ENCODE peak calls at places on chromosomes 16 and 17, in five cellular contexts. N is psoas muscle, E is DND-41, D is heart left ventricle, C is trophoblast cell. K is an unnamed sample.
A peak's percentile ranks its signal among the peaks of the same experiment; 100 is the strongest.

GRCh38 chr17:82358467-82359350 is at the start of gene TEX19:
- DNase-seq in D (no peak), E (peak; percentile 94), N (no peak), C (no peak), K (no peak)

GRCh38 chr16:4525634-4526277 is 12.8 kb downstream of the CDIP1 start:
- DNase-seq in D (no peak), E (no peak), N (no peak), C (no peak), K (no peak)

GRCh38 chr17:34639706-34640425 is 60.5 kb downstream of the TMEM132E start:
- DNase-seq in C (no peak), D (no peak), E (no peak), N (no peak), K (no peak)

GRCh38 chr16:72894291-72895151 is 153.4 kb downstream of the ZFHX3 start:
- DNase-seq in N (no peak), C (no peak), E (no peak), D (peak; percentile 49), K (no peak)

GRCh38 chr16:81261049-81261648 is 22.7 kb downstream of the BCO1 start:
- DNase-seq in E (peak; percentile 16), D (no peak), C (peak; percentile 67), N (no peak), K (no peak)

GRCh38 chr17:67689534-67690177 is 28.1 kb upstream of the NOL11 start:
- DNase-seq in C (peak; percentile 90), E (peak; percentile 58), D (peak; percentile 25), N (no peak), K (peak; percentile 22)

GRCh38 chr17:73782641-73783381 is 138.6 kb upstream of the SDK2 start:
- DNase-seq in N (no peak), D (no peak), C (peak; percentile 28), E (no peak), K (no peak)

GRCh38 chr17:8799001-8799850 is at the start of gene MFSD6L:
- DNase-seq in E (no peak), D (no peak), C (peak; percentile 39), N (no peak), K (no peak)

GRCh38 chr16:21184834-21185233 is 26.4 kb downstream of the LDAF1 start:
- DNase-seq in D (no peak), E (no peak), C (no peak), N (no peak), K (no peak)

GRCh38 chr16:73753931-73754330 is 542.7 kb upstream of the PSMD7 start:
- DNase-seq in C (no peak), E (no peak), N (no peak), D (no peak), K (no peak)

GRCh38 chr16:1822801-1823200 is 3.8 kb downstream of the HAGH start:
- DNase-seq in D (no peak), C (no peak), E (no peak), N (no peak), K (no peak)

GRCh38 chr16:67166035-67166882 is 1.7 kb downstream of the HSF4 start:
- DNase-seq in D (no peak), N (peak; percentile 8), E (no peak), C (no peak), K (no peak)

GRCh38 chr16:1613240-1613639 is 1.1 kb downstream of the CRAMP1 start:
- DNase-seq in N (no peak), C (peak; percentile 64), E (peak; percentile 18), D (no peak), K (no peak)

GRCh38 chr17:45310380-45311324 is 6.2 kb downstream of the MAP3K14 start:
- DNase-seq in N (no peak), E (no peak), C (no peak), D (no peak), K (no peak)

DNA sequence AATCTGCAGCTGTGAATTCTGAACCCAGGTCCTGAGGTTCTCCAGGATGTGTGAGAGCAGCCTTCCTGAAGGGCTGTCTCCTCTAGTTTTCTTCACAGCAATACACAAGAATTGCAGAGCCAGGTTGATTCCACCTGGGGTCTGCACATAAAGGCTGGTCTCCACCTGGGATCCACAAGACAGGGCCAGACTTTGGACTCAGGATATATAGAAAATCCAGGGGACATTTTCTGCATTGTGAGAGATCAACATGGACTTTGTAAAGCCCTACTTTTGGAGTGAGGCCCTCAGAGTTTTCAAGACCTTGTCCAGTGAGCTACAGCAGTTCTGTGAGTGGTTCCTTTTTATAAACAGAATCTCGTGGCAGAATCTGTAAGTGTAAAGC is 6.3 kb downstream of the ZNF267 start:
- DNase-seq in E (no peak), C (no peak), N (no peak), D (no peak), K (no peak)
- H3K27ac ChIP-seq in E (no peak overlapping the region), C (no peak overlapping the region), N (no peak overlapping the region), D (no peak overlapping the region), K (no peak overlapping the region)

GRCh38 chr16:83908798-83909197 is 9.9 kb downstream of the MLYCD start:
- DNase-seq in N (no peak), C (no peak), D (no peak), E (no peak), K (no peak)
- H3K27ac ChIP-seq in N (peak overlapping the region; percentile 97), C (no peak overlapping the region), D (peak overlapping the region; percentile 38), E (no peak overlapping the region), K (no peak overlapping the region)

GRCh38 chr17:28499684-28500357 is 6.3 kb upstream of the FOXN1 start:
- DNase-seq in D (no peak), E (no peak), C (no peak), N (no peak), K (no peak)

GRCh38 chr17:28495626-28496025 is 10.5 kb upstream of the FOXN1 start:
- DNase-seq in E (no peak), N (no peak), C (no peak), D (no peak), K (no peak)

GRCh38 chr17:28498652-28499365 is 7.3 kb upstream of the FOXN1 start:
- DNase-seq in C (no peak), N (no peak), E (no peak), D (no peak), K (no peak)

GRCh38 chr17:28499366-28499668 is 6.8 kb upstream of the FOXN1 start:
- DNase-seq in D (no peak), N (no peak), E (no peak), C (no peak), K (no peak)

GRCh38 chr17:28497931-28498330 is 8.2 kb upstream of the FOXN1 start:
- DNase-seq in E (no peak), C (no peak), N (no peak), D (no peak), K (no peak)
- H3K27ac ChIP-seq in E (no peak overlapping the region), C (no peak overlapping the region), N (no peak overlapping the region), D (no peak overlapping the region), K (no peak overlapping the region)

GRCh38 chr16:18948372-18949020 is 22.3 kb upstream of the SMG1 start:
- DNase-seq in E (no peak), D (no peak), N (no peak), C (no peak), K (no peak)
- H3K27ac ChIP-seq in E (no peak overlapping the region), D (no peak overlapping the region), N (no peak overlapping the region), C (no peak overlapping the region), K (no peak overlapping the region)

GRCh38 chr17:50135316-50136095 is 5.5 kb upstream of the SAMD14 start:
- DNase-seq in N (no peak), E (no peak), C (no peak), D (no peak), K (no peak)

GRCh38 chr17:50132104-50132794 is 2.3 kb upstream of the SAMD14 start:
- DNase-seq in E (no peak), C (no peak), D (no peak), N (no peak), K (no peak)

GRCh38 chr17:50134206-50135110 is 4.5 kb upstream of the SAMD14 start:
- DNase-seq in D (no peak), C (no peak), E (no peak), N (no peak), K (no peak)

GRCh38 chr17:50133769-50134099 is 3.8 kb upstream of the SAMD14 start:
- DNase-seq in E (no peak), D (no peak), N (no peak), C (no peak), K (no peak)

GRCh38 chr17:50133028-50133768 is 3.2 kb upstream of the SAMD14 start:
- DNase-seq in D (peak; percentile 68), N (peak; percentile 66), E (no peak), C (peak; percentile 29), K (peak; percentile 47)
- H3K27ac ChIP-seq in D (peak overlapping the region; percentile 87), N (peak overlapping the region; percentile 82), E (no peak overlapping the region), C (peak overlapping the region; percentile 6), K (no peak overlapping the region)

DNA sequence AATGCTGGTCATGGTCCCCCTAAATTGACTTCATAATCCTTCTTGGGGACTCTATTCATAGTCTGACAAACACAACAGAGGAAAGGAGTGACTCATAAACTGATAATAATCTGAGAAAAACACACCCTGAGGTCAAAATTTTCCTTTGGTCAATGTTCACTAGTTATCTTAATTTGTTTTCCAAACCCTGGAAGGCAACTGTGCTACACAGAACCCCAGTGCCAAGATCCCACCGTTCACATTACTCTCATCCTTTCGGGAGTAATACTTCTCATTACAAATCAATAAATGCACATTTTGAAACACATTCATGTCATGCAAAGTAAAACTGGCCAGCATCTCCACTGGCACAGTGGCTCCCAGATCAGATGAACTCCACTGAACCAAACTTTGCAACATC is 23.2 kb downstream of the COIL start:
- DNase-seq in D (no peak), N (no peak), E (no peak), C (peak; percentile 85), K (no peak)
- H3K27ac ChIP-seq in D (peak overlapping the region; percentile 43), N (peak overlapping the region; percentile 41), E (no peak overlapping the region), C (no peak overlapping the region), K (no peak overlapping the region)

GRCh38 chr16:15949210-15950166 is at the start of gene ABCC1:
- DNase-seq in E (peak; percentile 39), C (peak; percentile 59), N (peak; percentile 52), D (peak; percentile 51), K (no peak)
- H3K27ac ChIP-seq in E (peak within 1 kb of the TSS; percentile 69), C (no peak within 1 kb of the TSS), N (peak within 1 kb of the TSS; percentile 83), D (peak within 1 kb of the TSS; percentile 78), K (no peak within 1 kb of the TSS)

GRCh38 chr17:199195-199604 is 17.8 kb upstream of the DOC2B start:
- DNase-seq in D (peak; percentile 29), N (no peak), C (no peak), E (no peak), K (no peak)

GRCh38 chr17:197352-197751 is 15.9 kb upstream of the DOC2B start:
- DNase-seq in N (no peak), C (no peak), D (no peak), E (no peak), K (no peak)

GRCh38 chr17:199806-200603 is 18.6 kb upstream of the DOC2B start:
- DNase-seq in N (no peak), E (no peak), D (peak; percentile 71), C (no peak), K (no peak)

GRCh38 chr17:202501-202951 is 21.1 kb upstream of the DOC2B start:
- DNase-seq in C (no peak), N (no peak), D (no peak), E (no peak), K (no peak)

GRCh38 chr17:200604-200985 is 19.1 kb upstream of the DOC2B start:
- DNase-seq in N (no peak), C (no peak), D (no peak), E (no peak), K (no peak)
- H3K27ac ChIP-seq in N (no peak overlapping the region), C (no peak overlapping the region), D (peak overlapping the region; percentile 44), E (no peak overlapping the region), K (no peak overlapping the region)

K was measured in substantia nigra.